ENCODE peak calls at places on chromosome 9, in eight cellular contexts. Y is H9; L is CD8-positive, alpha-beta memory T cell; U is left lung; T is AG04450; W is tibial artery; R is IMR-90; I is osteoblast. M is an unnamed sample. For H3K9me3, the result is how much of the 10 kb centered on the place peaks cover.

GRCh38 chr9:83219154-83219923 is 156.4 kb upstream of the RASEF start:
- DNase-seq in Y (peak), L (no peak), U (peak), T (no peak), W (peak), R (peak), I (peak), M (no peak)

GRCh38 chr9:7489018-7489417 is 310.6 kb downstream of the DMAC1 start:
- DNase-seq in Y (no peak), L (no peak), U (no peak), T (no peak), W (no peak), R (no peak), I (no peak), M (no peak)

GRCh38 chr9:73411494-73411893 is 259.8 kb downstream of the ANXA1 start:
- DNase-seq in Y (no peak), L (no peak), U (no peak), T (no peak), W (no peak), R (no peak), I (no peak), M (no peak)

GRCh38 chr9:18499987-18500386 is 26.0 kb downstream of the ADAMTSL1 start:
- DNase-seq in Y (no peak), L (no peak), U (no peak), T (no peak), W (no peak), R (no peak), I (no peak), M (no peak)

GRCh38 chr9:95595780-95596179 is 79.0 kb upstream of the PTCH1 start:
- DNase-seq in Y (no peak), L (no peak), U (no peak), T (no peak), W (no peak), R (no peak), I (no peak), M (no peak)

GRCh38 chr9:93230601-93231000 is 46.7 kb downstream of the WNK2 start:
- DNase-seq in Y (no peak), L (no peak), U (no peak), T (no peak), W (no peak), R (no peak), I (peak), M (no peak)

GRCh38 chr9:125312411-125312810 is 50.8 kb downstream of the GAPVD1 start:
- DNase-seq in Y (no peak), L (no peak), U (no peak), T (no peak), W (no peak), R (no peak), I (no peak), M (no peak)

GRCh38 chr9:112771359-112772214 is 21.0 kb downstream of the SNX30 start:
- DNase-seq in Y (no peak), L (no peak), U (no peak), T (no peak), W (no peak), R (peak), I (no peak), M (no peak)

GRCh38 chr9:17134396-17134842 is 421 bp upstream of the CNTLN start:
- DNase-seq in Y (no peak), L (no peak), U (no peak), T (no peak), W (no peak), R (peak), I (peak), M (no peak)

GRCh38 chr9:95463145-95464060 is 53.4 kb downstream of the PTCH1 start:
- DNase-seq in Y (no peak), L (no peak), U (no peak), T (no peak), W (no peak), R (no peak), I (peak), M (no peak)

GRCh38 chr9:30039712-30040111 is 2344.7 kb upstream of the ACO1 start:
- DNase-seq in Y (no peak), L (no peak), U (no peak), T (no peak), W (no peak), R (no peak), I (no peak), M (no peak)

GRCh38 chr9:104868687-104869404 is 59.1 kb downstream of the ABCA1 start:
- DNase-seq in Y (peak), L (no peak), U (peak), T (peak), W (peak), R (peak), I (peak), M (no peak)

GRCh38 chr9:27353405-27354229 is 56.7 kb upstream of the EQTN start:
- DNase-seq in Y (no peak), L (no peak), U (no peak), T (no peak), W (peak), R (no peak), I (no peak), M (no peak)

GRCh38 chr9:21766096-21766495 is 36.3 kb upstream of the MTAP start:
- DNase-seq in Y (no peak), L (no peak), U (no peak), T (no peak), W (no peak), R (no peak), I (no peak), M (no peak)

GRCh38 chr9:82168585-82168984 is 180.0 kb downstream of the SPATA31D1 start:
- DNase-seq in Y (no peak), L (no peak), U (no peak), T (no peak), W (no peak), R (peak), I (no peak), M (no peak)

GRCh38 chr9:112620998-112621694 is 96.8 kb downstream of the INIP start:
- DNase-seq in Y (no peak), L (no peak), U (no peak), T (no peak), W (no peak), R (no peak), I (no peak), M (no peak)

GRCh38 chr9:137318976-137319375 is 16.9 kb upstream of the NRARP start:
- DNase-seq in Y (peak), L (no peak), U (peak), T (no peak), W (no peak), R (peak), I (peak), M (no peak)

GRCh38 chr9:112360047-112360804 is 19.7 kb upstream of the HSDL2 start:
- DNase-seq in Y (no peak), L (no peak), U (no peak), T (no peak), W (no peak), R (peak), I (peak), M (no peak)

DNA sequence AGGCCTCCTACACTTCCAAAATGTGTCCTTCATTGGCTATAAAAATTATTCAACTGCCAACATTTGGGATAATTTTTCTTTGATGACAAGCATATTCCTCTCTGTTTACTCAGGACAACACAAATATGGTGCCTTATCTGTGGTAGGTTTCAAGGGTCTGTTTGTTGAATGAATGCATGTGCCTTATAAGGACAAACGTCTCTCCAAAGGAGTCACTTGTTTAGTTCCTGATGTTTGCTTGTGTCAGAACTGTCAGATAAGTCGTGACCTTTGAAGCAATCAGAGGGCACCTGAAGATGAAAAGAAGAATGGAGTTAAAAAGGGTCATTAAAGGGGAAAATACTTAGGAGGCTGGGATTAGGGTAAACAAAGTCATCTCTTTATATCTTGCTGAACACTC is 3.6 kb upstream of the OR1J2 start:
- DNase-seq in Y (no peak), L (no peak), U (no peak), T (no peak), W (no peak), R (no peak), I (no peak), M (no peak)
- H3K9me3 ChIP-seq in Y (under half), L (under half), U (under half), T (under half), W (under half), R (under half), I (under half), M (under half)

GRCh38 chr9:69313175-69313574 is 11.8 kb upstream of the ENTREP1 start:
- DNase-seq in Y (no peak), L (no peak), U (no peak), T (no peak), W (no peak), R (no peak), I (no peak), M (no peak)
- H3K9me3 ChIP-seq in Y (under half), L (under half), U (under half), T (under half), W (under half), R (under half), I (under half), M (under half)

DNA sequence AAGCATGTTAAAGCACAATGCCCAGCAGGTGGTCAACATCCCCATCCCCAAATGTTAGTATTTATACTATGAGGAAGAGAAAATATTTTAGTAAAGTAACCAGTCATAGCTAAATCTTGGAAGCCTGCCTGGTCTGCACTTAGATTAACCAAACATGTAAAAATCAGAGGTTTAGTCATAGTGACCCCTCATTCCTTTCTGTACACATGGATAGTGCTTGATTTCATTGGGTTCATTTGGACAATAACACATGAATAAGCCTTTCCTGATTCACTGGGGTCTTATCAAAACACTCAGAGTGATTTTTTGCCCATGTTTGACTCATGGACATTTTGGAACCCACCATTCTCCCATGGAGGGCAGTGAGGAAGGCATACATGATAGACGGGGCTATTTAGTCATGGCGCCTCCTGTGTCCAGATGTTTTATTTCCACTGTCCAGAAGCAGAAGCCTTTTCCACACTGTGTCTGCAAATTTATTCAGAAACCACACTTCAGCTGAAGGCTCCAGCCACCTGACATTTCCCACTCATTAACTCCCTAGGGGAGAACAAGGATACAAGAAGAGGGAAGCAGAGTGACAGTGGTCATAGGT is 32.5 kb downstream of the OR1J1 start:
- DNase-seq in Y (no peak), L (no peak), U (no peak), T (peak), W (no peak), R (peak), I (peak), M (no peak)
- H3K9me3 ChIP-seq in Y (half or more), L (under half), U (under half), T (under half), W (under half), R (under half), I (under half), M (under half)

GRCh38 chr9:129161534-129161837 is 16.6 kb downstream of the IER5L start:
- DNase-seq in Y (no peak), L (no peak), U (no peak), T (no peak), W (no peak), R (no peak), I (no peak), M (no peak)
- H3K9me3 ChIP-seq in Y (under half), L (under half), U (under half), T (under half), W (under half), R (under half), I (under half), M (under half)

GRCh38 chr9:118104385-118104784 is 400.2 kb downstream of the TLR4 start:
- DNase-seq in Y (no peak), L (no peak), U (no peak), T (no peak), W (no peak), R (no peak), I (no peak), M (no peak)
- H3K9me3 ChIP-seq in Y (under half), L (under half), U (under half), T (under half), W (under half), R (under half), I (under half), M (under half)

GRCh38 chr9:75811692-75812091 is 78.8 kb upstream of the PCSK5 start:
- DNase-seq in Y (no peak), L (no peak), U (no peak), T (no peak), W (no peak), R (no peak), I (no peak), M (no peak)

GRCh38 chr9:75814667-75815066 is 75.8 kb upstream of the PCSK5 start:
- DNase-seq in Y (no peak), L (no peak), U (no peak), T (no peak), W (no peak), R (no peak), I (peak), M (no peak)

GRCh38 chr9:75810063-75810462 is 80.4 kb upstream of the PCSK5 start:
- DNase-seq in Y (no peak), L (no peak), U (no peak), T (no peak), W (no peak), R (no peak), I (no peak), M (no peak)

GRCh38 chr9:75812139-75812538 is 78.3 kb upstream of the PCSK5 start:
- DNase-seq in Y (no peak), L (no peak), U (no peak), T (no peak), W (no peak), R (no peak), I (peak), M (no peak)
- H3K9me3 ChIP-seq in Y (under half), L (under half), U (under half), T (under half), W (under half), R (under half), I (under half), M (under half)

DNA sequence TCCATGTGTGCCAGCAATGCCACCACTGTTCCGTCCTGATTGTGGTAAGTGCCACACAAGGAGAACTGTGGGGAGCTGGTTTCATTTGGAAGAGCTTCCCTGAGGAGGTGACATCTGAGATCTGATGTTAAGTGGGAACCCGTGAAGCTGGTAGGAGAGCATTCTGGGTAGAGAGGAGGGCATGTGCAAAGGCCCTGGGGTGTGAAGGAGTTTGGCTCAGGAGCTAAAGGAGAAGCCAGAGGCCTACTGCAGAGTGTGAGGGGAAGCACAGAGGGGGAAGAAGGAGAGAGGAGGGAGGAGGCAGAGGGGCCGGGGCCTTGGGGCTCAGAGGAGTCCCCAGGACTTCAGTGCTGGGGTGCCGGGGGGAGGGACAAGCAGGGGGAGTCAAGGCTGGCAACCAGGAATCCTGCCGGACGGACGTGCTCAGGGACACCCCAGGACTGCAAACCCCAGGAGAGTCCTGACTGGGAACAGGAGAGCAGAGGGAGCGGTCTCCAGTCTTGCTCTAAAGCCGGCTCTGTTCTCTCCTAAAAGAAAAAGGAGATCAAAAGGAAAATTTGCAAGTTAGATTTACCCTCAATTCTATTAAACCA is 19.7 kb downstream of the C9orf50 start:
- DNase-seq in Y (no peak), L (no peak), U (no peak), T (no peak), W (no peak), R (no peak), I (no peak), M (no peak)
- H3K9me3 ChIP-seq in Y (under half), L (under half), U (under half), T (under half), W (under half), R (under half), I (under half), M (under half)

GRCh38 chr9:40913928-40914673 is 214.4 kb downstream of the FOXD4L6 start:
- DNase-seq in Y (peak), L (no peak), U (no peak), T (no peak), W (no peak), R (no peak), I (no peak), M (no peak)
- H3K9me3 ChIP-seq in Y (half or more), L (half or more), U (under half), T (under half), W (under half), R (half or more), I (under half), M (under half)

DNA sequence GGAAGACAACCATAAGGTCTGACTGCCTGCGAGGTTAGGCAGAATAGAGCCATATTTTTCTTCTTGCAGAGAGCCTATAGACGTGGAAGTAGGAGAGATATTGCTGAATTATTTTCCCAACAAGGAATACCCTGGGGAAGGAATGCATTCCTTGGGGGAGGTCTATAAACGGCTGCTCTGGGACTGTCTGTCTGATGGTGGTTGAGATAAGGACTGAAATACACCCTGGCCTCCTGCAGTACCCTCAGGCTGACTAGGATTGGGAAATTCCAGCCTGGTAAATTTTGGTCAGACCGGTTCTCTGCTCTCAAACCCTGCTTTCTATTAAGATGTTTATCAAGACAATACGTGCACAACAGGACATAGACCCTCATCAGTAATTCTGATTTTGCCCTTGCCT is 617.5 kb upstream of the GRIN3A start:
- DNase-seq in Y (no peak), L (no peak), U (no peak), T (no peak), W (no peak), R (no peak), I (no peak), M (no peak)
- H3K9me3 ChIP-seq in Y (under half), L (under half), U (under half), T (under half), W (under half), R (under half), I (under half), M (under half)

GRCh38 chr9:123867034-123867433 is 62.9 kb downstream of the DENND1A start:
- DNase-seq in Y (no peak), L (peak), U (no peak), T (no peak), W (no peak), R (no peak), I (no peak), M (no peak)

GRCh38 chr9:123876750-123877149 is 53.2 kb downstream of the DENND1A start:
- DNase-seq in Y (no peak), L (no peak), U (no peak), T (no peak), W (no peak), R (no peak), I (no peak), M (no peak)

GRCh38 chr9:123871781-123872180 is 58.1 kb downstream of the DENND1A start:
- DNase-seq in Y (no peak), L (no peak), U (no peak), T (no peak), W (no peak), R (no peak), I (no peak), M (no peak)

GRCh38 chr9:123867971-123868370 is 62.0 kb downstream of the DENND1A start:
- DNase-seq in Y (no peak), L (no peak), U (no peak), T (no peak), W (no peak), R (peak), I (no peak), M (no peak)

DNA sequence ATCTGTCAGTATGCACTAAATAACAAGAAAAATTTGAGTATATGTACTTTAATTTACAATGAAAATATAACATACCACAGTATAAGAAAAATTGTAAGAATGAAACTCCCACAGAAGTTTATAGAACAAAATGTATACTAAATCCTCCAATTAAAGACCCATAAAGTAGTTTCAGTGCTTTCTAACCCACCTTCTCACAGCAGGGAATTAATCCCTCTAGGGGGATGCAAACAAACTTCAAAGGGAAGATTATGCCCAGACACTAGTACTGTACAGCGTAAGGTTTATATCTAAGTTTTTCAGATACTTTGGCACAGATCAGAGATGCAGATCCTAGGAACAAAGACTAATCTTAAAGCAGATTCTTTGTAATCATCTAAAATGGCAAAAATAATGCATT is 57.2 kb downstream of the DENND1A start:
- DNase-seq in Y (no peak), L (no peak), U (no peak), T (no peak), W (no peak), R (no peak), I (no peak), M (no peak)
- H3K9me3 ChIP-seq in Y (under half), L (under half), U (under half), T (under half), W (under half), R (under half), I (under half), M (under half)